ENCODE peak calls at places on chromosomes 2 and 18, in four cellular contexts. U is IMR-90, D is H1, E is H9. K is an unnamed sample.

GRCh38 chr2:196131949-196132925 is 39.1 kb downstream of the STK17B start:
- DNase-seq in E (no peak), D (no peak), U (peak; percentile 25), K (peak; percentile 81)

GRCh38 chr18:9898792-9899549 is 13.2 kb downstream of the TXNDC2 start:
- DNase-seq in D (no peak), E (no peak), U (peak; percentile 37), K (peak; percentile 89)

GRCh38 chr2:97673187-97673914 is 3.8 kb downstream of the C2orf92 start:
- DNase-seq in U (peak; percentile 17), E (no peak), D (no peak), K (no peak)

GRCh38 chr2:230068658-230069080 is at the start of gene SLC16A14:
- DNase-seq in U (peak; percentile 52), D (no peak), E (peak; percentile 53), K (peak; percentile 64)

GRCh38 chr2:200300650-200301314 is 5.7 kb upstream of the SPATS2L start:
- DNase-seq in U (peak; percentile 76), E (no peak), D (no peak), K (peak; percentile 62)

GRCh38 chr2:25479761-25480160 is 138.0 kb upstream of the DNMT3A start:
- DNase-seq in D (no peak), U (no peak), E (no peak), K (no peak)

GRCh38 chr2:32357545-32358482 is 991 bp downstream of the BIRC6 start:
- DNase-seq in D (no peak), U (peak; percentile 31), E (peak; percentile 50), K (peak; percentile 70)

GRCh38 chr2:160566717-160567116 is 73.1 kb upstream of the RBMS1 start:
- DNase-seq in D (no peak), U (peak; percentile 29), E (no peak), K (no peak)

GRCh38 chr2:216555274-216555673 is 56.6 kb downstream of the RPL37A start:
- DNase-seq in U (no peak), D (no peak), E (no peak), K (no peak)

GRCh38 chr2:64202206-64202864 is 58.1 kb upstream of the PELI1 start:
- DNase-seq in U (peak; percentile 83), D (no peak), E (no peak), K (peak; percentile 56)

GRCh38 chr2:135651717-135652116 is 89.9 kb upstream of the UBXN4 start:
- DNase-seq in E (no peak), D (no peak), U (no peak), K (no peak)
- H3K56ac ChIP-seq in E (no peak overlapping the region), D (no peak overlapping the region), U (no peak overlapping the region), K (no peak overlapping the region)

GRCh38 chr18:74617486-74617885 is 19.8 kb downstream of the ZNF407 start:
- DNase-seq in E (no peak), D (no peak), U (no peak), K (no peak)

GRCh38 chr18:74611791-74612190 is 14.1 kb downstream of the ZNF407 start:
- DNase-seq in U (no peak), E (no peak), D (no peak), K (no peak)

GRCh38 chr18:74622079-74622478 is 24.4 kb downstream of the ZNF407 start:
- DNase-seq in U (no peak), D (no peak), E (no peak), K (no peak)

GRCh38 chr18:74613390-74613789 is 15.7 kb downstream of the ZNF407 start:
- DNase-seq in E (no peak), U (no peak), D (no peak), K (no peak)

GRCh38 chr18:74616494-74616893 is 18.8 kb downstream of the ZNF407 start:
- DNase-seq in D (no peak), U (no peak), E (no peak), K (no peak)
- H4K8ac ChIP-seq in D (no peak overlapping the region), U (no peak overlapping the region), E (no peak overlapping the region), K (no peak overlapping the region)

DNA sequence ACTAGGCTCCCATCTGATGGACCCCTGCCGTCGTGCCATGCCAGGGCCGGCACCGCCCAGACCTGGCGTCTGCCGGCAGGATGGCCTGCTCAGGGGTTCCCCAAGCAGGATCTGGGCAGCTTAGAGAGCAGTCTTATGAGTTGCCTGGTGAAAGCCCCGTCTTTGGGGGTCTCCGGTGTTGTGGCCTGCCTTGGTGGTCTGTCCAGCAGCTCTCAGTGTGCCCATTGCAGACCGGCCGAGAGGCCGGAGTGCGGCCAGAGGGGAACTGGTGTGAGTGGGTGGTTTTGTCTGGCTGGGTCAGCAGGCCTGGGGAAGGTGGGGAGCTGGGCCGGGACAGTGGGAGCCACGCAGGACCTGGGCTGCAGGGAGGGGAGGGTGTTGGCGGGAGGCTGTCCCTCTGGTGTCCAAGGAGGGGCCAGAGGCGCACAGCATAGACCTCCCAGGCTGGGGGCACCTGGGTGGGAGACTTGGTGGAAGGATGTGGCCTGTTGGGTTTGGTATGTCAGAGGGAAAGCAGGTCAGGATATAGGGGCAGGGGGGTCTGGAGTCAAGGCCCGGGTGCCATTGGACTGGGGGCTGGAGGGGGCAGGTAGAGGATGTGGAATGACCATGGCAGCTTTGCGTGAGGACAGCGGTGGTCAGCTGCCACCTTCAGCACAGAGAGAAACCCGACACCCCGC is 16.5 kb downstream of the GPC1 start:
- DNase-seq in U (no peak), E (no peak), D (no peak), K (no peak)
- H2AK5ac ChIP-seq in U (peak overlapping the region; percentile 67), E (no peak overlapping the region), D (peak overlapping the region; percentile 39), K (no peak overlapping the region)

DNA sequence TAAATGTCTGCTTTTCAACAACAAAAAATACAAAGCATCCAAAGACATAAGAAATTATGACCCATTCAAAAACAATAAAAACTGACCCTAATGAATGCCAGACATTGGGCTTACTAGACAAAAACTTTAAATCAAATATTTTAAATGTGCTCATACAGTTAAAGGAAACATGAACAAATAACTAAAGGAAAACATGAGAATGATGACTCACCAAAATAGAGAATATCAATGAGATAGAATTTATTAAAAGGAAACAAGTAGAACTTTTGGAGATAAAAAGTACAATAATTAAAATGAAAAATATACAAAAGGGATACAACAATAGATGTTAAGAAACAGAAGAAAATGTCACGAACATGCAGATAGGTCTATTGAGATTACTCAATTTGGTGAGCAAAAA is 110.6 kb downstream of the TRABD2A start:
- DNase-seq in D (no peak), E (no peak), U (no peak), K (no peak)
- H3K56ac ChIP-seq in D (no peak overlapping the region), E (no peak overlapping the region), U (no peak overlapping the region), K (no peak overlapping the region)

GRCh38 chr2:45670646-45671045 is 19.2 kb downstream of the PRKCE start:
- DNase-seq in E (no peak), D (no peak), U (no peak), K (no peak)

GRCh38 chr2:45676088-45676487 is 24.6 kb downstream of the PRKCE start:
- DNase-seq in U (no peak), E (no peak), D (no peak), K (no peak)

GRCh38 chr2:45675130-45675812 is 23.8 kb downstream of the PRKCE start:
- DNase-seq in E (no peak), U (no peak), D (no peak), K (peak; percentile 13)

GRCh38 chr2:45672138-45672537 is 20.7 kb downstream of the PRKCE start:
- DNase-seq in E (no peak), U (no peak), D (no peak), K (no peak)

DNA sequence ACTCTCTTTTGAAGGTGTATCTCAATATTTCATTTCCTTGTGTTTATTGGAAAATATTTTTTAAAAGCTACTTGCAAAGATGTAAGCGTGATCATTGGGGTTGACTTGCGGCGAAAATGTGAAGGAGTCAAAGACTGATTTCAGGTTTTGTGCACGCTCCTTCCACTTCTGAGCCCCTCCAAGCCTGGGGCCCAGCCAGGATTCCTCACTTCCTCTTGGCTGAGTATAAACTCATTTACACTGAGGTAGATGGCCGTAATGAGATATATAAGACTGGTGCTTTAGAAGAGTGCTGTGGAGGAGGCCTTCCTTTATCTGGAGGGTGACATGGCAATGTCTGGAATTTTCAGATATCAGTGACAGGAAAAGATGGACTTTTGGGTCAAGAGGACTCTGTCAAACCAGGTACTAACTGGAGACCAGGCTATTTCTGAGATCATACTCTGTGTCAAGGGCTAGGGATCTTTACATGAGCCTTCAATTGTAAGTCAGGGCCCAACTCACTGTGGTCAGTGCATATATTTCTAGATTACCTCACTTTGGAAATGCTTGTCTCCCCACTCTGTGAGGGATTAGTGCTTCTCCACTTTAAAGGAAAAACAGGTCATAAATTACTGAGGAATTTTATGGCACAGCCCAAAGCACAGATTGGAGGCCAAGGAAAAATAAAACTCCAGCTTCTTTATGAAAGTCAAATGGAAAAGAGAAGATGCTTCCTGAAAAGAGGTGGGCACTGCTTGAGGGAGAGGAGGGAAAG is 22.7 kb downstream of the PRKCE start:
- DNase-seq in U (peak; percentile 42), E (no peak), D (no peak), K (no peak)
- H4K8ac ChIP-seq in U (no peak overlapping the region), E (no peak overlapping the region), D (no peak overlapping the region), K (no peak overlapping the region)

GRCh38 chr2:109466674-109467575 is 146.8 kb downstream of the SEPTIN10 start:
- DNase-seq in U (peak; percentile 62), D (no peak), E (no peak), K (no peak)

GRCh38 chr2:109459485-109459884 is 154.3 kb downstream of the SEPTIN10 start:
- DNase-seq in E (no peak), U (no peak), D (no peak), K (peak; percentile 19)

GRCh38 chr2:109467701-109468100 is 146.1 kb downstream of the SEPTIN10 start:
- DNase-seq in U (no peak), E (no peak), D (no peak), K (no peak)

GRCh38 chr2:109460553-109461324 is 153.0 kb downstream of the SEPTIN10 start:
- DNase-seq in U (no peak), D (no peak), E (no peak), K (no peak)

DNA sequence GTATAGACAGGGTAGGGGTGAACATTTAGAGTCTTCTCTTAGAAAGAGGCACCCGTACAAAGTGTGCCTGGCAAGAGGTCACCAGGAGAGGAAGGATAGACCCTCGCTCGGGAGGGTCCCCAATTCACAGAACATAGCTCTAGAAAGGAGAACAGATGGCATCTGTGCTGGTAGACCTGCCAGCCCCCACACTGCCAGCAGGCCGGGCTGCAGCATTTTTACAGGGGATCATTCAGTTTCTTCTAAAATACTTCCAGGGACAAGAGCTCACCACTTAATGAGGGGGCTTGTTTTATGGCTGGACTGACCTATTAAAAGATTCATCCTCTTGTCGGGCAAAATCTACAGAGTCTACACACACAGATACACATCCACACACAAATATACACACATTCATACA is 149.9 kb downstream of the SEPTIN10 start:
- DNase-seq in E (no peak), D (no peak), U (no peak), K (no peak)
- H2AK5ac ChIP-seq in E (no peak overlapping the region), D (no peak overlapping the region), U (no peak overlapping the region), K (no peak overlapping the region)

DNA sequence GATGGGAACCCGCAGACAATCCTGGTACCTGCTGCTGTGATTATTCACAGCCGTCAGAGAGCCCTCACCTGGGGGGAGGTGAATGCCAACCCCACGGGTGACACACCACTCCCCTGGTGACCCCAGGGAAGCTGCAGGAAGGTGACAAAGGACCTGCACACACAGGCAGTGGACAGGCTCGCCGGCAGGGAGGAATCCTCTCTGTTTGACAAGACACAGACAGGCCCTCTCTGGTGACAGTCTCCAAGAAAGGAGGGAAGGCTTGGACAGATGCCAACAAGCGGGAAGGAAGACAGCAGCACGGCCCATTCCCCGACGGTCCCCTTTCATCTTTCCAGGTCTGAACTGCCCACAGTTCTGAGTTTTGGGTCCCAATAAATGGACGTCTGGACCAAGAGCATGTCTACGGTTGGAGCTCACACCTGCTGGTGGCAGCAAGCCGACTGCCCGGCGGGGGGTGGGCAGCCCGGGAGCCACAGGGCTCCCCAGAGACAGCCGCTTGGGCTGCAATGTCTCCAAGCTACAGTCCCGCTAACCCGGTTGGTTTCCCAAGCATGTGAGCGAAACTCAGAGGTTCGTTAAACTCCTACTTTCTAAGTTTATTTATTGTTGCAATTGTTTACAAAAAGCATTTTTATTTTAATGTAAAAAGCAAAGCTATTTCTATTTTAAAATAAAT is 31.8 kb downstream of the HDAC4 start:
- DNase-seq in U (no peak), D (no peak), E (no peak), K (no peak)
- H3K56ac ChIP-seq in U (no peak overlapping the region), D (no peak overlapping the region), E (no peak overlapping the region), K (no peak overlapping the region)

K was measured in mesendoderm.